ENCODE peak calls at places on chromosomes 4 and X, in seven cellular contexts. Z, K, D, I, X, Q and V are unnamed samples.

GRCh38 chr4:138972956-138973819 is 42.4 kb upstream of the NOCT start:
- DNase-seq in Z (no peak), K (no peak), D (no peak), I (no peak), X (no peak), Q (no peak), V (no peak)

GRCh38 chrX:19638968-19639539 is 123.7 kb upstream of the MAP3K15 start:
- DNase-seq in Z (no peak), K (no peak), D (no peak), I (no peak), X (no peak), Q (no peak), V (no peak)

GRCh38 chrX:68894513-68895338 is 65.9 kb downstream of the EFNB1 start:
- DNase-seq in Z (no peak), K (peak), D (no peak), I (no peak), X (peak), Q (no peak), V (peak)

GRCh38 chrX:24696241-24696640 is 2.5 kb downstream of the POLA1 start:
- DNase-seq in Z (no peak), K (no peak), D (no peak), I (no peak), X (no peak), Q (peak), V (no peak)

GRCh38 chr4:148787285-148787684 is 345.1 kb upstream of the NR3C2 start:
- DNase-seq in Z (no peak), K (no peak), D (no peak), I (no peak), X (no peak), Q (no peak), V (no peak)

GRCh38 chr4:73865697-73866096 is 3.5 kb upstream of the CXCL1 start:
- DNase-seq in Z (no peak), K (no peak), D (no peak), I (no peak), X (no peak), Q (no peak), V (no peak)

GRCh38 chr4:173917255-173917960 is 366.1 kb downstream of the FBXO8 start:
- DNase-seq in Z (no peak), K (no peak), D (no peak), I (no peak), X (peak), Q (no peak), V (no peak)

GRCh38 chr4:113385500-113385899 is 336.0 kb downstream of the ANK2 start:
- DNase-seq in Z (no peak), K (no peak), D (no peak), I (no peak), X (no peak), Q (no peak), V (no peak)

GRCh38 chr4:112178731-112179130 is 33.5 kb downstream of the FAM241A start:
- DNase-seq in Z (no peak), K (no peak), D (no peak), I (no peak), X (no peak), Q (peak), V (no peak)

GRCh38 chrX:110786486-110786885 is 9.1 kb downstream of the CHRDL1 start:
- DNase-seq in Z (no peak), K (no peak), D (no peak), I (no peak), X (peak), Q (peak), V (peak)

GRCh38 chr4:3311095-3311372 is 18.2 kb downstream of the RGS12 start:
- DNase-seq in Z (no peak), K (peak), D (no peak), I (no peak), X (no peak), Q (no peak), V (no peak)

GRCh38 chr4:74793757-74794340 is 474 bp downstream of the BTC start:
- DNase-seq in Z (no peak), K (peak), D (peak), I (peak), X (no peak), Q (peak), V (peak)

GRCh38 chrX:69146739-69147138 is 18.5 kb downstream of the PJA1 start:
- DNase-seq in Z (no peak), K (no peak), D (no peak), I (no peak), X (no peak), Q (no peak), V (no peak)